ENCODE peak calls at places on chromosomes 3 and 15, in six cellular contexts. G, U, Y, V, D and N are unnamed samples.

GRCh38 chr3:77321646-77322045 is 281.7 kb downstream of the ROBO2 start:
- DNase-seq in D (no peak), Y (no peak), V (no peak), G (no peak), U (no peak), N (no peak)

GRCh38 chr15:82900511-82900910 is 52.0 kb downstream of the HOMER2 start:
- DNase-seq in Y (no peak), V (no peak), G (no peak), U (no peak), D (no peak), N (no peak)

GRCh38 chr15:80841537-80841936 is 62.4 kb downstream of the CEMIP start:
- DNase-seq in U (no peak), V (no peak), Y (no peak), G (no peak), D (no peak), N (no peak)

GRCh38 chr3:129015388-129016105 is 14.4 kb downstream of the EFCC1 start:
- DNase-seq in D (no peak), G (no peak), V (no peak), Y (peak; percentile 39), U (no peak), N (no peak)

GRCh38 chr15:87711011-87711410 is 545.5 kb downstream of the NTRK3 start:
- DNase-seq in Y (no peak), D (no peak), U (no peak), V (no peak), G (no peak), N (no peak)

GRCh38 chr15:69615756-69616155 is 163.1 kb downstream of the RPLP1 start:
- DNase-seq in D (no peak), G (no peak), Y (no peak), V (no peak), U (no peak), N (no peak)

GRCh38 chr3:196179380-196180308 is 31.6 kb downstream of the ZDHHC19 start:
- DNase-seq in U (peak; percentile 98), Y (peak; percentile 52), V (no peak), D (no peak), G (no peak), N (peak; percentile 67)

GRCh38 chr3:195256639-195257453 is 14.1 kb downstream of the XXYLT1 start:
- DNase-seq in U (no peak), V (no peak), D (no peak), Y (no peak), G (no peak), N (no peak)

GRCh38 chr3:69770219-69770618 is 31.0 kb downstream of the MITF start:
- DNase-seq in U (no peak), V (no peak), G (peak; percentile 24), D (no peak), Y (no peak), N (no peak)

GRCh38 chr3:188956839-188957489 is 214.8 kb upstream of the TPRG1 start:
- DNase-seq in U (no peak), D (no peak), V (no peak), G (peak; percentile 22), Y (no peak), N (no peak)

GRCh38 chr3:108947855-108948254 is 5.8 kb downstream of the GUCA1C start:
- DNase-seq in Y (no peak), G (no peak), V (no peak), D (no peak), U (no peak), N (no peak)

GRCh38 chr15:53830707-53831386 is 71.4 kb upstream of the WDR72 start:
- DNase-seq in U (no peak), D (no peak), G (no peak), Y (peak; percentile 30), V (no peak), N (no peak)

DNA sequence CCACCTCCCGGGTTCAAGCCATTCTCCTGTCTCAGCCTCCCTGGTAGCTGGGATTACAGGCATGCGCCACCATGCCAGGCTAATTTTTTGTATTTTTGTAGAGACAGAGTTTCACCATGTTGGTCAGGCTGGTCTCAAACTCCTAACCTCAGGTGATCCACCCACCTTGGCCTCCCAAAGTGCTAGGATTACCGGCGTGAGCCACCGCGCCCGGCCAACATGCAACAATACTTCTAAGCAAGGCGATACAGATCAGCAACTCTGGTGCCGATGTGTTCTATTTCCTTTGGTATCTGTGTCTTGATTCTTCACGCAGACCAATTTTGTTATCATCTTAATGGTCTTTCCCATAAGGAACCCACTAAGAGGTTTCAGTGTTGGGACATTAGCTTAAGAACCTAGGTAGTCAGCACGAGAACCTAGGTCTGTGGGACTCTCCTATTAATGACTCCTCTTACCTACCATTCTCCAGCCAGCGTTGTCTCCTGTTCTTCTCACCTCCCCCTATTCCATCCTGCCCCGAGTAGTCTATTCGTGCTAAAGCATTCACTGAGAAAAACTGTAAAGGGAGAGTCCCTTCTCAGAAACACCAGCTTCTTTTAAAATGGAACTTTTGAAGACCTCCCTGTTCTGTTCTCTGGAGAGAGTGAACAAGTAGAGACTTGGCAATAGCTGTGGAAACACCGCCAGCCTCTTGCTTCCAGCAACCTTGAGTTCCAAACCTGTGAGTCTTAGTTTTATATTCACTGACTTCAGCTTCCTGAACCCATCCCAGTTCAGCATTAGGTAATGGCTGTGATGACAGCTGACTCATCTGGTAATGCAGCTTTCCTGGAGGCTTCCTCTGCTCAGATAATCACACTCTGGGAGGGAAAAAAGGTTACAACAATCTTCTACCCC is 61.2 kb downstream of the TSC22D2 start:
- DNase-seq in G (peak; percentile 54), U (no peak), D (peak; percentile 48), V (no peak), Y (peak; percentile 73), N (no peak)
- TF ChIP-seq POLR2A in G (no peak), U (no peak), D (no peak), V (no peak), Y (peak; percentile 88), N (no peak)

DNA sequence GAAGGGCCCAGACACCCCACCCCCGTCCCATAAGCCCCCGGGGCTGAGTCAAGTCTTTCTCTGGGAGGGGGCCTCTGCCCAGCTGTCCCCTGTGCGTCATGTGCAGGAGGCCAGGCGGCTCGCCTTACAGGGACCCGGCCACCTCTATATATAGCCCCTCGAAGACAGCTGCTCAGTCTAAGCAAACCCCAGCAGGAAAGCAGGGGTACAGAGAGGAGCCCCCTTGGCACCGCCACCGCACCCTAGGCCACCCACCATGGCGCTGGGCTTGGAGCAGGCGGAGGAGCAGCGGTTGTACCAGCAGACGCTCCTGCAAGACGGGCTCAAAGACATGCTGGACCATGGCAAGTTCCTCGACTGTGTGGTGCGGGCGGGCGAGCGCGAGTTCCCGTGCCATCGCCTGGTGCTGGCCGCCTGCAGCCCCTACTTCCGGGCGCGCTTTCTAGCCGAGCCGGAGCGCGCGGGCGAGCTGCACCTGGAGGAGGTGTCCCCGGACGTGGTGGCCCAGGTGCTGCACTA is at the start of gene KLHL40:
- DNase-seq in U (no peak), V (no peak), G (no peak), D (no peak), Y (no peak), N (no peak)
- TF ChIP-seq POLR2A in U (no peak), V (no peak), G (no peak), D (no peak), Y (no peak), N (no peak)

GRCh38 chr3:45496550-45496949 is 98.0 kb upstream of the LIMD1 start:
- DNase-seq in G (no peak), Y (no peak), U (no peak), D (peak; percentile 22), V (no peak), N (no peak)

GRCh38 chr3:45497963-45498362 is 96.6 kb upstream of the LIMD1 start:
- DNase-seq in V (no peak), Y (no peak), G (no peak), U (no peak), D (no peak), N (no peak)

GRCh38 chr3:45498532-45498931 is 96.0 kb upstream of the LIMD1 start:
- DNase-seq in G (no peak), D (no peak), Y (no peak), U (no peak), V (no peak), N (no peak)

GRCh38 chr3:45503904-45504651 is 90.5 kb upstream of the LIMD1 start:
- DNase-seq in G (no peak), Y (no peak), D (no peak), U (no peak), V (no peak), N (no peak)

DNA sequence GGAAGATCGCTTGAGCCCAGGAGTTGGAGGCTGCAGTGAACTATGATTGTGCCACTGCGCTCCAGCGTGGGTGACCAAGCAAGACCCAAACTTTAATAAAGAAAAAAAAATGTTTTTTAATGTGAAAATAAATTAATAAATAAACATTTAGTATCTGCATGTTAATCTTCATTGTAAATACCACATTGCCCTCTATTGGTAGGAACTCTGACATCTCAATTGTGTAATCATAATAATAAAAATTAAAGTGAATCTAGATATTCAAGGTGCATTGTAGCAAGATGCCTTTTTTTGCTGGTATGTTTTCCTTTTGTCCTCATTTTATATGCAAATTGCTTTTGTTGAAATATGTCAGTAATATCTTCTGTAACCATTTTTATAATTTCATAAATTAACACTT is 95.0 kb upstream of the LIMD1 start:
- DNase-seq in Y (no peak), G (no peak), V (no peak), D (no peak), U (no peak), N (no peak)
- TF ChIP-seq POLR2A in Y (no peak), G (no peak), V (no peak), D (no peak), U (no peak), N (no peak)

GRCh38 chr3:151085889-151086483 is 522 bp downstream of the MED12L start:
- DNase-seq in V (no peak), Y (peak; percentile 10), U (no peak), D (peak; percentile 14), G (no peak), N (peak; percentile 42)

GRCh38 chr3:151085227-151085888 is at the start of gene MED12L:
- DNase-seq in U (no peak), D (peak; percentile 63), Y (peak; percentile 71), G (no peak), V (no peak), N (peak; percentile 92)

GRCh38 chr3:151087648-151088047 is 2.2 kb downstream of the MED12L start:
- DNase-seq in D (no peak), U (no peak), Y (no peak), V (no peak), G (no peak), N (no peak)

GRCh38 chr3:151084893-151085226 is 604 bp upstream of the MED12L start:
- DNase-seq in V (no peak), Y (no peak), U (no peak), D (no peak), G (no peak), N (no peak)

DNA sequence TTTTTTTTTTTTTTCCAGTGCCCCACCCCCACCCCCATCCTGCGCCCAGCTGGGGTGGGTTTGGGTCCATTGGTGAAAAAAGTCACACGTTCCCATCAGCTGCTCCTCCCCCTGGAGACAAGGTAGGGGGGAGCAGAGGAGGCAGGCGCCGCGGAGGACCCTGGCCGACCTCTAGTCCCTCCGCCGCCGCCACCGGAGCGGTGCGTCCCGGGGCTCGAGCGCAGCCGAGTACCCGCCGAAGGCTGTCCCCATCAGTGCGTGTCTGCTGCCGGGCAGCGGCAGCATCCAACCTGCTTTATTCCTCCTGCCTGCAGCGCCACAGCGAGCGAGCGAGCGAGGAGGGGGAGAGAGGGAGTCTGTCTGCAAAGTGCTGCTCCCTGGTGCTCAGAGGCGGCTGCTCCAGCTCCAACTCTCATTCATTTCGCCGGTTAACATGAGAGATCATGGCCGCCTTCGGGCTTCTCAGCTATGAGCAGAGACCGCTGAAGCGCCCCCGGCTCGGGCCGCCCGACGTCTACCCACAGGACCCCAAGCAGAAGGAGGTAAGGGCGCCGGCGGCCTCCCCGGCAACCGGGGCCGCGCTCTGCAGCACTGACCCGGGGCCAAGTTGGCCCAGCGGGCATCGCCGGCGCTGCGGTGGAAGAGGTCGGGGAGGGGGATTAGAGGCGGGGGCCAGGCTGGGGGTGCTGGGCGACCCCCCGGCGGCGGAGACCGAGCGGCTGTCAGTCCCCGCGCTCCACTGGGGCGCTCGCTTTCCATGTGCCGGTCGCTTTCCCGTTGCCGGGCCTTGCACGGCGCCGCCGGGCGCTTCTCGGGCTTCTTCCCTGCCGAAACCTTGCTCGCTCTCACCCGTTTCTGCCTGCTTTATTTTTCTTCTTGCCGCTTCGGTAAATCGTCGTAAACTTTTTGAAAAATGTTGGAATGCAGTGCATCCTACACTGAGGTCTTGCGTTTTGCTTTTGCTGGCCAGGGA is 1.3 kb downstream of the MED12L start:
- DNase-seq in G (no peak), U (no peak), D (peak; percentile 62), V (peak; percentile 71), Y (peak; percentile 61), N (peak; percentile 75)
- TF ChIP-seq POLR2A in G (no peak), U (no peak), D (no peak), V (no peak), Y (no peak), N (no peak)